ENCODE peak calls at places on chromosomes 16 and 17, in nine cellular contexts. One of them, this sample, is unnamed.

GRCh38 chr16:67086829-67087228 is 22.9 kb upstream of the PHAF1 start:
- DNase-seq in trophoblast cell: no peak
- DNase-seq in PC-3: no peak
- DNase-seq in endodermal cell: no peak
- DNase-seq in fibroblast of lung: peak; percentile 58
- DNase-seq in GM23248: no peak
- DNase-seq in IMR-90: peak; percentile 69
- DNase-seq in neuronal stem cell: no peak
- DNase-seq in adipocyte: peak; percentile 31
- DNase-seq in this sample: no peak

GRCh38 chr16:74450236-74450635 is 29.0 kb upstream of the CLEC18B start:
- DNase-seq in adipocyte: peak; percentile 16
- DNase-seq in trophoblast cell: peak; percentile 64
- DNase-seq in IMR-90: no peak
- DNase-seq in GM23248: peak; percentile 35
- DNase-seq in fibroblast of lung: peak; percentile 28
- DNase-seq in neuronal stem cell: no peak
- DNase-seq in endodermal cell: no peak
- DNase-seq in PC-3: no peak
- DNase-seq in this sample: no peak

GRCh38 chr17:39222866-39223834 is 2.6 kb downstream of the STAC2 start:
- DNase-seq in endodermal cell: peak; percentile 66
- DNase-seq in PC-3: no peak
- DNase-seq in adipocyte: no peak
- DNase-seq in trophoblast cell: no peak
- DNase-seq in GM23248: no peak
- DNase-seq in IMR-90: no peak
- DNase-seq in neuronal stem cell: no peak
- DNase-seq in fibroblast of lung: no peak
- DNase-seq in this sample: no peak

GRCh38 chr17:63270610-63271009 is 175.5 kb downstream of the CYB561 start:
- DNase-seq in adipocyte: no peak
- DNase-seq in endodermal cell: no peak
- DNase-seq in GM23248: no peak
- DNase-seq in IMR-90: no peak
- DNase-seq in trophoblast cell: no peak
- DNase-seq in fibroblast of lung: no peak
- DNase-seq in neuronal stem cell: no peak
- DNase-seq in PC-3: no peak
- DNase-seq in this sample: peak; percentile 81

GRCh38 chr17:70420876-70421445 is 251.6 kb downstream of the KCNJ2 start:
- DNase-seq in endodermal cell: no peak
- DNase-seq in adipocyte: no peak
- DNase-seq in neuronal stem cell: no peak
- DNase-seq in PC-3: no peak
- DNase-seq in fibroblast of lung: no peak
- DNase-seq in trophoblast cell: peak; percentile 74
- DNase-seq in IMR-90: no peak
- DNase-seq in GM23248: no peak
- DNase-seq in this sample: no peak

GRCh38 chr17:58312021-58312630 is 16.5 kb downstream of the TSPOAP1 start:
- DNase-seq in endodermal cell: peak; percentile 52
- DNase-seq in GM23248: no peak
- DNase-seq in IMR-90: no peak
- DNase-seq in adipocyte: no peak
- DNase-seq in fibroblast of lung: no peak
- DNase-seq in neuronal stem cell: no peak
- DNase-seq in trophoblast cell: no peak
- DNase-seq in PC-3: no peak
- DNase-seq in this sample: no peak

GRCh38 chr17:62931101-62931500 is 34.9 kb upstream of the TANC2 start:
- DNase-seq in endodermal cell: no peak
- DNase-seq in trophoblast cell: no peak
- DNase-seq in GM23248: peak; percentile 30
- DNase-seq in fibroblast of lung: no peak
- DNase-seq in PC-3: no peak
- DNase-seq in neuronal stem cell: no peak
- DNase-seq in adipocyte: peak; percentile 2
- DNase-seq in IMR-90: peak; percentile 20
- DNase-seq in this sample: no peak

GRCh38 chr16:8949536-8950418 is 13.9 kb downstream of the USP7 start:
- DNase-seq in fibroblast of lung: no peak
- DNase-seq in adipocyte: no peak
- DNase-seq in IMR-90: no peak
- DNase-seq in PC-3: no peak
- DNase-seq in trophoblast cell: peak; percentile 95
- DNase-seq in endodermal cell: no peak
- DNase-seq in neuronal stem cell: no peak
- DNase-seq in GM23248: no peak
- DNase-seq in this sample: no peak

GRCh38 chr17:73799781-73800627 is 155.8 kb upstream of the SDK2 start:
- DNase-seq in PC-3: peak; percentile 51
- DNase-seq in fibroblast of lung: peak; percentile 26
- DNase-seq in trophoblast cell: no peak
- DNase-seq in GM23248: no peak
- DNase-seq in adipocyte: no peak
- DNase-seq in IMR-90: no peak
- DNase-seq in neuronal stem cell: no peak
- DNase-seq in endodermal cell: no peak
- DNase-seq in this sample: peak; percentile 46

GRCh38 chr17:80942360-80943345 is 49.0 kb upstream of the CHMP6 start:
- DNase-seq in GM23248: peak; percentile 89
- DNase-seq in neuronal stem cell: no peak
- DNase-seq in PC-3: no peak
- DNase-seq in IMR-90: peak; percentile 82
- DNase-seq in fibroblast of lung: peak; percentile 97
- DNase-seq in adipocyte: no peak
- DNase-seq in trophoblast cell: no peak
- DNase-seq in endodermal cell: no peak
- DNase-seq in this sample: no peak

GRCh38 chr17:4206945-4207344 is 56.8 kb downstream of the ANKFY1 start:
- DNase-seq in fibroblast of lung: peak; percentile 27
- DNase-seq in adipocyte: no peak
- DNase-seq in GM23248: no peak
- DNase-seq in neuronal stem cell: no peak
- DNase-seq in endodermal cell: no peak
- DNase-seq in trophoblast cell: no peak
- DNase-seq in PC-3: no peak
- DNase-seq in IMR-90: no peak
- DNase-seq in this sample: no peak

GRCh38 chr17:64784353-64784798 is 122.3 kb upstream of the SMURF2 start:
- DNase-seq in neuronal stem cell: no peak
- DNase-seq in endodermal cell: peak; percentile 45
- DNase-seq in PC-3: no peak
- DNase-seq in GM23248: no peak
- DNase-seq in adipocyte: no peak
- DNase-seq in trophoblast cell: no peak
- DNase-seq in IMR-90: no peak
- DNase-seq in fibroblast of lung: no peak
- DNase-seq in this sample: no peak

GRCh38 chr16:22732315-22732840 is 81.6 kb upstream of the HS3ST2 start:
- DNase-seq in GM23248: no peak
- DNase-seq in IMR-90: no peak
- DNase-seq in trophoblast cell: no peak
- DNase-seq in neuronal stem cell: no peak
- DNase-seq in adipocyte: no peak
- DNase-seq in fibroblast of lung: no peak
- DNase-seq in endodermal cell: no peak
- DNase-seq in PC-3: no peak
- DNase-seq in this sample: no peak

GRCh38 chr17:44191941-44192496 is 5.2 kb downstream of the TMUB2 start:
- DNase-seq in trophoblast cell: no peak
- DNase-seq in fibroblast of lung: no peak
- DNase-seq in PC-3: peak; percentile 26
- DNase-seq in endodermal cell: peak; percentile 85
- DNase-seq in adipocyte: no peak
- DNase-seq in GM23248: no peak
- DNase-seq in IMR-90: no peak
- DNase-seq in neuronal stem cell: no peak
- DNase-seq in this sample: no peak

GRCh38 chr16:30659507-30660423 is 1.5 kb downstream of the FBRS start:
- DNase-seq in endodermal cell: peak; percentile 51
- DNase-seq in neuronal stem cell: no peak
- DNase-seq in fibroblast of lung: peak; percentile 5
- DNase-seq in trophoblast cell: no peak
- DNase-seq in adipocyte: peak; percentile 50
- DNase-seq in IMR-90: no peak
- DNase-seq in PC-3: no peak
- DNase-seq in GM23248: peak; percentile 48
- DNase-seq in this sample: peak; percentile 35
- H3K9ac ChIP-seq in endodermal cell: peak overlapping the region; percentile 88
- H3K9ac ChIP-seq in neuronal stem cell: peak overlapping the region; percentile 88
- H3K9ac ChIP-seq in fibroblast of lung: peak overlapping the region; percentile 99
- H3K9ac ChIP-seq in trophoblast cell: peak overlapping the region; percentile 81
- H3K9ac ChIP-seq in adipocyte: peak overlapping the region; percentile 98
- H3K9ac ChIP-seq in IMR-90: peak overlapping the region; percentile 92
- H3K9ac ChIP-seq in PC-3: peak overlapping the region; percentile 97
- H3K9ac ChIP-seq in GM23248: peak overlapping the region; percentile 94
- H3K9ac ChIP-seq in this sample: peak overlapping the region; percentile 92

GRCh38 chr16:83906690-83907089 is 7.8 kb downstream of the MLYCD start:
- DNase-seq in fibroblast of lung: peak; percentile 35
- DNase-seq in adipocyte: no peak
- DNase-seq in IMR-90: peak; percentile 31
- DNase-seq in PC-3: no peak
- DNase-seq in endodermal cell: no peak
- DNase-seq in GM23248: no peak
- DNase-seq in neuronal stem cell: no peak
- DNase-seq in trophoblast cell: no peak
- DNase-seq in this sample: no peak

GRCh38 chr16:83903739-83904138 is 4.8 kb downstream of the MLYCD start:
- DNase-seq in PC-3: no peak
- DNase-seq in endodermal cell: no peak
- DNase-seq in fibroblast of lung: peak; percentile 81
- DNase-seq in neuronal stem cell: no peak
- DNase-seq in IMR-90: peak; percentile 60
- DNase-seq in adipocyte: no peak
- DNase-seq in trophoblast cell: peak; percentile 91
- DNase-seq in GM23248: peak; percentile 28
- DNase-seq in this sample: no peak

GRCh38 chr16:83907926-83908325 is 9.0 kb downstream of the MLYCD start:
- DNase-seq in IMR-90: no peak
- DNase-seq in trophoblast cell: no peak
- DNase-seq in fibroblast of lung: no peak
- DNase-seq in neuronal stem cell: no peak
- DNase-seq in adipocyte: no peak
- DNase-seq in endodermal cell: no peak
- DNase-seq in GM23248: no peak
- DNase-seq in PC-3: no peak
- DNase-seq in this sample: no peak

GRCh38 chr16:83908798-83909197 is 9.9 kb downstream of the MLYCD start:
- DNase-seq in neuronal stem cell: no peak
- DNase-seq in adipocyte: no peak
- DNase-seq in GM23248: no peak
- DNase-seq in endodermal cell: no peak
- DNase-seq in trophoblast cell: no peak
- DNase-seq in PC-3: no peak
- DNase-seq in IMR-90: no peak
- DNase-seq in fibroblast of lung: no peak
- DNase-seq in this sample: no peak

GRCh38 chr16:83907111-83907510 is 8.2 kb downstream of the MLYCD start:
- DNase-seq in IMR-90: no peak
- DNase-seq in trophoblast cell: no peak
- DNase-seq in neuronal stem cell: no peak
- DNase-seq in endodermal cell: no peak
- DNase-seq in GM23248: no peak
- DNase-seq in fibroblast of lung: no peak
- DNase-seq in PC-3: no peak
- DNase-seq in adipocyte: no peak
- DNase-seq in this sample: no peak
- H3K36me3 ChIP-seq in IMR-90: peaks cover 23% of the 10 kb centered on the region
- H3K36me3 ChIP-seq in trophoblast cell: peaks cover 3% of the 10 kb centered on the region
- H3K36me3 ChIP-seq in neuronal stem cell: peaks cover 41% of the 10 kb centered on the region
- H3K36me3 ChIP-seq in endodermal cell: peaks cover 56% of the 10 kb centered on the region
- H3K36me3 ChIP-seq in GM23248: peaks cover 5% of the 10 kb centered on the region
- H3K36me3 ChIP-seq in fibroblast of lung: no peaks in the 10 kb centered on the region
- H3K36me3 ChIP-seq in PC-3: no peaks in the 10 kb centered on the region
- H3K36me3 ChIP-seq in adipocyte: peaks cover 46% of the 10 kb centered on the region
- H3K36me3 ChIP-seq in this sample: no peaks in the 10 kb centered on the region

DNA sequence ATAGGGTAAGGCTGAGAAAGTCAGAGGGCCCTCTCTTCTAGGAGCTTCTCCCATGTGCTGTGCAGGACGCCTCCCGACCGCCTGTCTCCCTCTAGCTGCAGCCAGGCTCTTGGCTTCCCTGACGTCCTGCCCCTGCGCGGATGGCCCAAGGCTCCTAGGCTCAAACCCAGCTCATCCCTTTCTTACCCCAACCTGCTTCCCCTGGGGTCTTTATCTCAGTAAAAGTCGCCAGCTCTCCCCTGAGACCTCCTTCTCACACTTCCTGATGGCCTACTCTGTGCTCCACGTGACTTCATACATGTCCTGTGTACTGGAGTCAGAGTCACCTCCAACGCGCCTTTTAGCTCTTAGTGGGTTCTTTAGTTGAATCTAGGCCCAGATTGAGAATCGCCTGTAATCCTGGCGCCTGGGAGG is 1.1 kb upstream of the ZNF747 start:
- DNase-seq in IMR-90: peak; percentile 62
- DNase-seq in trophoblast cell: peak; percentile 53
- DNase-seq in PC-3: peak; percentile 30
- DNase-seq in fibroblast of lung: peak; percentile 80
- DNase-seq in adipocyte: peak; percentile 55
- DNase-seq in GM23248: peak; percentile 86
- DNase-seq in neuronal stem cell: peak; percentile 26
- DNase-seq in endodermal cell: peak; percentile 88
- DNase-seq in this sample: peak; percentile 62
- H3K9ac ChIP-seq in IMR-90: peak overlapping the region; percentile 88
- H3K9ac ChIP-seq in trophoblast cell: peak overlapping the region; percentile 2
- H3K9ac ChIP-seq in PC-3: peak overlapping the region; percentile 95
- H3K9ac ChIP-seq in fibroblast of lung: peak overlapping the region; percentile 23
- H3K9ac ChIP-seq in adipocyte: peak overlapping the region; percentile 87
- H3K9ac ChIP-seq in GM23248: peak overlapping the region; percentile 92
- H3K9ac ChIP-seq in neuronal stem cell: no peak overlapping the region
- H3K9ac ChIP-seq in endodermal cell: peak overlapping the region; percentile 86
- H3K9ac ChIP-seq in this sample: peak overlapping the region; percentile 54

GRCh38 chr16:1998360-1998835 is 8.6 kb downstream of the SYNGR3 start:
- DNase-seq in PC-3: no peak
- DNase-seq in GM23248: no peak
- DNase-seq in neuronal stem cell: no peak
- DNase-seq in adipocyte: no peak
- DNase-seq in trophoblast cell: no peak
- DNase-seq in endodermal cell: no peak
- DNase-seq in IMR-90: no peak
- DNase-seq in fibroblast of lung: no peak
- DNase-seq in this sample: no peak

GRCh38 chr16:1998852-1999801 is 9.4 kb downstream of the SYNGR3 start:
- DNase-seq in neuronal stem cell: no peak
- DNase-seq in endodermal cell: no peak
- DNase-seq in fibroblast of lung: no peak
- DNase-seq in trophoblast cell: no peak
- DNase-seq in PC-3: no peak
- DNase-seq in IMR-90: no peak
- DNase-seq in GM23248: no peak
- DNase-seq in adipocyte: no peak
- DNase-seq in this sample: no peak

GRCh38 chr16:2001456-2002355 is 7.9 kb downstream of the ZNF598 start:
- DNase-seq in PC-3: no peak
- DNase-seq in fibroblast of lung: no peak
- DNase-seq in endodermal cell: no peak
- DNase-seq in IMR-90: no peak
- DNase-seq in trophoblast cell: no peak
- DNase-seq in adipocyte: no peak
- DNase-seq in neuronal stem cell: no peak
- DNase-seq in GM23248: no peak
- DNase-seq in this sample: no peak

GRCh38 chr16:2001035-2001434 is 8.6 kb downstream of the ZNF598 start:
- DNase-seq in trophoblast cell: no peak
- DNase-seq in adipocyte: no peak
- DNase-seq in IMR-90: no peak
- DNase-seq in neuronal stem cell: no peak
- DNase-seq in endodermal cell: no peak
- DNase-seq in fibroblast of lung: no peak
- DNase-seq in GM23248: no peak
- DNase-seq in PC-3: no peak
- DNase-seq in this sample: no peak

GRCh38 chr16:1999866-2000514 is 9.6 kb downstream of the ZNF598 start:
- DNase-seq in PC-3: no peak
- DNase-seq in adipocyte: no peak
- DNase-seq in trophoblast cell: no peak
- DNase-seq in neuronal stem cell: no peak
- DNase-seq in endodermal cell: no peak
- DNase-seq in fibroblast of lung: no peak
- DNase-seq in IMR-90: no peak
- DNase-seq in GM23248: no peak
- DNase-seq in this sample: no peak
- H3K36me3 ChIP-seq in PC-3: peaks cover 3% of the 10 kb centered on the region
- H3K36me3 ChIP-seq in adipocyte: peaks cover 58% of the 10 kb centered on the region
- H3K36me3 ChIP-seq in trophoblast cell: peaks cover 63% of the 10 kb centered on the region
- H3K36me3 ChIP-seq in neuronal stem cell: peaks cover 73% of the 10 kb centered on the region
- H3K36me3 ChIP-seq in endodermal cell: peaks cover 40% of the 10 kb centered on the region
- H3K36me3 ChIP-seq in fibroblast of lung: peaks cover 46% of the 10 kb centered on the region
- H3K36me3 ChIP-seq in IMR-90: peaks cover 52% of the 10 kb centered on the region
- H3K36me3 ChIP-seq in GM23248: peaks cover 20% of the 10 kb centered on the region
- H3K36me3 ChIP-seq in this sample: peaks cover 23% of the 10 kb centered on the region